ENCODE peak calls at places on chromosomes 7 and 10, in eight cellular contexts. U is cardiac muscle cell, S is OCI-LY7, Y is GM10248, W is fibroblast of pulmonary artery, T is upper lobe of right lung, N is neural crest cell, D is endodermal cell. R is an unnamed sample.

GRCh38 chr7:117157121-117157870 is 165.6 kb downstream of the WNT2 start:
- DNase-seq in U (peak), S (no peak), Y (no peak), W (peak), T (no peak), N (no peak), D (no peak), R (no peak)

GRCh38 chr10:130809761-130810515 is 501.6 kb downstream of the TCERG1L start:
- DNase-seq in U (no peak), S (no peak), Y (no peak), W (no peak), T (no peak), N (no peak), D (peak), R (peak)

GRCh38 chr7:84529480-84530205 is 335.1 kb upstream of the SEMA3A start:
- DNase-seq in U (peak), S (no peak), Y (no peak), W (peak), T (no peak), N (no peak), D (no peak), R (no peak)

GRCh38 chr7:30726296-30727006 is 25.5 kb upstream of the INMT start:
- DNase-seq in U (no peak), S (peak), Y (no peak), W (no peak), T (no peak), N (no peak), D (no peak), R (no peak)

GRCh38 chr7:155974186-155974897 is 162.1 kb upstream of the SHH start:
- DNase-seq in U (no peak), S (no peak), Y (no peak), W (no peak), T (peak), N (no peak), D (peak), R (peak)

GRCh38 chr7:135510603-135511183 is 791 bp upstream of the CNOT4 start:
- DNase-seq in U (peak), S (peak), Y (no peak), W (peak), T (no peak), N (peak), D (no peak), R (peak)

GRCh38 chr7:42502022-42502421 is 265.0 kb upstream of the GLI3 start:
- DNase-seq in U (peak), S (no peak), Y (no peak), W (peak), T (no peak), N (no peak), D (no peak), R (no peak)

GRCh38 chr7:123352957-123353356 is 153.2 kb upstream of the SLC13A1 start:
- DNase-seq in U (peak), S (no peak), Y (no peak), W (peak), T (no peak), N (no peak), D (no peak), R (no peak)

GRCh38 chr7:52634996-52635395 is 400.4 kb upstream of the POM121L12 start:
- DNase-seq in U (no peak), S (no peak), Y (no peak), W (no peak), T (no peak), N (no peak), D (peak), R (no peak)

GRCh38 chr10:218753-219152 is 83.5 kb downstream of the ZMYND11 start:
- DNase-seq in U (no peak), S (no peak), Y (no peak), W (no peak), T (no peak), N (no peak), D (no peak), R (no peak)

GRCh38 chr10:54800677-54801480 is at the start of gene PCDH15:
- DNase-seq in U (peak), S (peak), Y (no peak), W (peak), T (no peak), N (peak), D (peak), R (no peak)

GRCh38 chr10:60430017-60430416 is 40.3 kb upstream of the ANK3 start:
- DNase-seq in U (peak), S (no peak), Y (no peak), W (peak), T (no peak), N (no peak), D (no peak), R (no peak)

GRCh38 chr7:130649004-130649790 is 19.4 kb downstream of the COPG2 start:
- DNase-seq in U (peak), S (no peak), Y (peak), W (peak), T (no peak), N (no peak), D (no peak), R (no peak)

GRCh38 chr7:90709501-90710465 is 113.7 kb downstream of the CDK14 start:
- DNase-seq in U (peak), S (peak), Y (no peak), W (peak), T (no peak), N (no peak), D (peak), R (no peak)

GRCh38 chr10:3763035-3763456 is 22.0 kb downstream of the KLF6 start:
- DNase-seq in U (no peak), S (no peak), Y (no peak), W (no peak), T (no peak), N (no peak), D (peak), R (no peak)

GRCh38 chr10:109898666-109899577 is 24.4 kb downstream of the XPNPEP1 start:
- DNase-seq in U (no peak), S (no peak), Y (no peak), W (no peak), T (no peak), N (no peak), D (peak), R (no peak)

GRCh38 chr7:136857573-136857972 is 10.9 kb upstream of the CHRM2 start:
- DNase-seq in U (peak), S (no peak), Y (no peak), W (peak), T (no peak), N (no peak), D (no peak), R (no peak)

GRCh38 chr10:14556285-14556956 is 218.3 kb downstream of the FAM107B start:
- DNase-seq in U (no peak), S (peak), Y (peak), W (no peak), T (no peak), N (no peak), D (peak), R (no peak)

GRCh38 chr10:112954974-112955735 is 5.1 kb downstream of the TCF7L2 start:
- DNase-seq in U (no peak), S (no peak), Y (no peak), W (no peak), T (no peak), N (no peak), D (peak), R (no peak)

GRCh38 chr7:51860305-51860704 is 543.7 kb upstream of the COBL start:
- DNase-seq in U (no peak), S (no peak), Y (no peak), W (no peak), T (no peak), N (no peak), D (no peak), R (no peak)

GRCh38 chr10:125955766-125956165 is 59.4 kb downstream of the FANK1 start:
- DNase-seq in U (no peak), S (no peak), Y (no peak), W (no peak), T (no peak), N (no peak), D (no peak), R (no peak)

GRCh38 chr7:152594801-152595200 is 81.1 kb downstream of the XRCC2 start:
- DNase-seq in U (no peak), S (no peak), Y (no peak), W (no peak), T (no peak), N (no peak), D (no peak), R (no peak)

GRCh38 chr7:81159402-81159801 is 240.6 kb upstream of the SEMA3C start:
- DNase-seq in U (no peak), S (no peak), Y (no peak), W (no peak), T (no peak), N (no peak), D (no peak), R (no peak)

GRCh38 chr7:105990726-105991465 is 27.8 kb downstream of the CDHR3 start:
- DNase-seq in U (peak), S (no peak), Y (no peak), W (peak), T (no peak), N (no peak), D (peak), R (no peak)

GRCh38 chr10:108911814-108912541 is 1011.3 kb downstream of the XPNPEP1 start:
- DNase-seq in U (peak), S (no peak), Y (peak), W (peak), T (peak), N (peak), D (peak), R (no peak)

GRCh38 chr7:2660359-2661095 is 27.5 kb upstream of the AMZ1 start:
- DNase-seq in U (no peak), S (no peak), Y (no peak), W (no peak), T (no peak), N (no peak), D (peak), R (no peak)

GRCh38 chr7:2659556-2660358 is 28.0 kb downstream of the TTYH3 start:
- DNase-seq in U (no peak), S (no peak), Y (no peak), W (no peak), T (no peak), N (no peak), D (no peak), R (no peak)

GRCh38 chr7:2661602-2662272 is 26.3 kb upstream of the AMZ1 start:
- DNase-seq in U (no peak), S (no peak), Y (no peak), W (no peak), T (no peak), N (no peak), D (peak), R (no peak)

GRCh38 chr7:2662273-2663120 is 25.5 kb upstream of the AMZ1 start:
- DNase-seq in U (no peak), S (no peak), Y (no peak), W (no peak), T (no peak), N (no peak), D (no peak), R (no peak)

DNA sequence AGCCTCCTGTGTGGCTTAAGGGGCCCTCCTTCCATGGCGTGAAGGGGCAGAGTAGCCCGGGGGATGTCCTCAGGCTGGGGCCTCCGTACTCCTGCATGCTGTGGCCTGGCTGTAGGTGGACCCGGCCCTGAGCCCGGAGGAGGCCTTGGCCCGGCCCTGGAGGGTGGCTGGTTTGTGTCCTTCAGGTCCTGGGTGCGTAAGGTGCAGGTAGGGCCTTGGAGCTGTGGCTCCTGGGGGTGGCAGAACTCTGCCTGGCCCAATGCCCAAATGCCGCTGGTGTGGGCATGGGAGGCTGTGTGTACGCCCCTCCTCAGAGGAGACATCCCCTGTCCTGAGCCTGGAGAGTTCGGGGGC is 26.9 kb upstream of the AMZ1 start:
- DNase-seq in U (no peak), S (no peak), Y (no peak), W (no peak), T (no peak), N (no peak), D (no peak), R (no peak)
- TF ChIP-seq CTCF in U (peak), S (peak), Y (no peak), W (no peak), T (no peak), N (peak), D (peak), R (no peak)

GRCh38 chr10:126969310-126969709 is 64.1 kb downstream of the DOCK1 start:
- DNase-seq in U (peak), S (no peak), Y (no peak), W (peak), T (no peak), N (no peak), D (peak), R (no peak)
- TF ChIP-seq CTCF in U (peak), S (no peak), Y (no peak), W (no peak), T (peak), N (no peak), D (peak), R (no peak)

DNA sequence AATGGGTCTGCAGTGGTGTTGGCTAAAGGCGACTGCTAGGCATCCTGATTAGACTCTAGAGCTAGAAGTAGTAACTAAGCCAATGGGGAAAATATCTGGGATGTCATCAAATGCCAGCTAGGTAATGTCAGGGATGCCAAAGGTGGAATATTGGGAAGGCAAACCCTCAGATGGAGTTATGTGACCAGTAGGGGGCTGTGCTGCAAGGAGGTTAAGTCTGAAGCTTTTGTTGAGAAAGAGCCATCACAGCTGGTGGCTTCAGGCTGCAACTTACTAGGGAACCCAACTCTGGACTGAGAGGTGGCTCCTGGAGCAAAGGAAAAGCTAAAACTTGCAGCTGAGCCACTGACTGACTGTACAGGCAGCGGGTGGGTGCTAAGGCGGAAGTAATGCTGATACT is 576.9 kb upstream of the GHITM start:
- DNase-seq in U (no peak), S (no peak), Y (no peak), W (no peak), T (no peak), N (no peak), D (peak), R (no peak)
- TF ChIP-seq CTCF in U (no peak), S (no peak), Y (no peak), W (peak), T (no peak), N (no peak), D (peak), R (no peak)

DNA sequence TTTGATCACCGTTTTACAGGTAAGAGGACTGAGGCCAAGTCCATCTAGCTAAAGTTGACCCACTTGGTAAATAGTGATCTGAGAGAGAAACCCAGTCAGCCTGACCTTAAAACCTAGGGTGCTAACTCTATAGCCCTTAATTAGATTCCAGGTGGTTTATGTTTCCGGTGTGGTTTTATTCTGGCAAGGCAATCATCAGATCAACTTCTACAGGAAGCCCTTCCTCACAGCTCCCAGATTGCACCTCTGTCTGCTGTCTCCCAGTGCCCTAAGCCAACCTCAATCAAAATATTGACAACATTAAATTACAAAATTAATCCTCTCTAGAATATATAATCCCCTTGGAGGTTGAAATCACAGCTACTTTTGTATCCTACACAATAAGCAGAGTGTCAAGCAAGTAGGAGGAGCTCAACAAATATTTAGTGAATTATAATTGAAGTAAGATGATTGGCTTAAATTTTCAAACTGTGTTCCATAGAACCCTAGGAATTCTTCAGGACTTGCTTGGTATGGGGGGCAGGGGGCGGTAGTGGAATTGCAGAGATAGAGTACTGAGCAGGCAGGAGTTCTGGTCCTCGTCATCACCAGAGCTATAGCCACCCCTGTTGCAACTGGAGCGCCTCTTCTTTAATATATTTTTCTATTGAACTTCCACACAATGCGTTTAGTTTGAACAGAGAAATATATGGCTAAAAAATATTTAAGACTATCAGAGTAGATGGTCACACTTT is 692.8 kb upstream of the LRRN3 start:
- DNase-seq in U (no peak), S (no peak), Y (no peak), W (no peak), T (no peak), N (no peak), D (no peak), R (no peak)
- TF ChIP-seq CTCF in U (no peak), S (no peak), Y (no peak), W (no peak), T (no peak), N (no peak), D (peak), R (no peak)

GRCh38 chr10:86733260-86733671 is 23.2 kb upstream of the BMPR1A start:
- DNase-seq in U (peak), S (no peak), Y (no peak), W (no peak), T (no peak), N (no peak), D (no peak), R (peak)
- TF ChIP-seq CTCF in U (no peak), S (no peak), Y (no peak), W (no peak), T (no peak), N (no peak), D (no peak), R (no peak)

R was measured in osteocyte.